ENCODE peak calls at places on chromosome 5, in five cellular contexts. I is A549, F is HCT116, S is GM23338, E is SK-N-SH. T is an unnamed sample.

GRCh38 chr5:59745422-59745863 is 148.1 kb downstream of the PDE4D start:
- DNase-seq in I (peak), F (no peak), S (no peak), E (no peak), T (no peak)

GRCh38 chr5:123454236-123454911 is 31.2 kb upstream of the CEP120 start:
- DNase-seq in I (no peak), F (no peak), S (no peak), E (no peak), T (no peak)

GRCh38 chr5:39801306-39801705 is 376.5 kb upstream of the DAB2 start:
- DNase-seq in I (no peak), F (no peak), S (no peak), E (no peak), T (peak)

GRCh38 chr5:172443441-172444109 is 10.8 kb downstream of the SH3PXD2B start:
- DNase-seq in I (peak), F (peak), S (no peak), E (peak), T (no peak)

GRCh38 chr5:118033686-118034338 is 954.5 kb downstream of the DTWD2 start:
- DNase-seq in I (no peak), F (no peak), S (no peak), E (no peak), T (no peak)

GRCh38 chr5:1779782-1780620 is 19.6 kb downstream of the MRPL36 start:
- DNase-seq in I (no peak), F (no peak), S (no peak), E (no peak), T (no peak)

GRCh38 chr5:119532637-119533036 is 80.3 kb downstream of the HSD17B4 start:
- DNase-seq in I (no peak), F (no peak), S (no peak), E (no peak), T (no peak)

GRCh38 chr5:33238826-33239670 is 201.7 kb upstream of the TARS1 start:
- DNase-seq in I (no peak), F (no peak), S (no peak), E (no peak), T (no peak)

GRCh38 chr5:51657340-51658240 is 274.3 kb downstream of the ISL1 start:
- DNase-seq in I (no peak), F (no peak), S (no peak), E (no peak), T (no peak)

DNA sequence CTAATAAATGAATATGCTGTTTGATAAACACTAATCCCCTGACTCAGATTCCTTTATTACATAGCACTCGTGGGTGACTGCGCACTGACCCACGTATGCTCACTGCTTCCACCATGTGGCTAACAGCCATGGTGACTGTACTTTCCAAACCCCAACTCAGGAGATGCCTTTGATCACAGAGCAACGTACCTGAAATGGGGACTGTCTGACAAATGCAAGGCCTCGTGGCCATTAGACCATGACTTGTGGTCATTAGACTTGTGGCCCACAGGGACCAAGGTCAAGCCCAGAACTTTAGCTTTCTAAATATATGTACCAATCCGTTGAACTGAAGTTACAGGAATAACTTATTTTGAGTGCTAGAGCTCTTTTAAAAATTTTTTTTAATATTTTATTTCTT is 46.6 kb downstream of the CYFIP2 start:
- DNase-seq in I (peak), F (peak), S (peak), E (peak), T (peak)
- TF ChIP-seq REST in I (no peak), F (no peak), S (no peak), E (no peak), T (no peak)

DNA sequence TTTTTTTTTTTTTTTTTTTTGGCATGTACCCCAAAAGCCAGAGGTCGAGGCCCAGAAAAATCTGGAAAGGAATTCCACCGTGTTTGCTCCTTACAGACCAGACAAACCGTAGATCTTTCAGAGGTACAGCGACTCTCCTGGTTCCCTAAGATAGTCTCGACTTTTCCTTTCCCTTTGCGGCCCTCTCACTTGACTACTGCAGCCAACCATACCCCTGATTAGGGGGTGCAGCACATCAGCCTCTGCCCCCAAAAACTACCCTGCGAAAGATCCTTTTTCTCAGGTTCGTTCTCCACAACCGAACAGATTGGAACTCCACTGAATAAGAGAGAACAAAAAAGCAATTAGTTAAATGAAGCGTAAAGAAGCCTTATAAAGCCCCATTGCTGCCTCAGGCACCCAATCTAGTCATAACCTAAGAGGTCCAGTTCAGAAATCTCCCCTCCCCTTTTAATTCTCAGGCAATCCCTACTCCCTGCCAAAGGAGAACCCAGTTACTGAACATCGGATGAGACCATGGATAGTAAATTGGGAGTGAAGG is 376 bp upstream of the TICAM2 start:
- DNase-seq in I (no peak), F (no peak), S (no peak), E (no peak), T (no peak)
- H3K4me3 ChIP-seq in I (peak), F (no peak), S (peak), E (no peak), T (no peak)

GRCh38 chr5:18264126-18264882 is 630.0 kb downstream of the TAF11L14 start:
- DNase-seq in I (no peak), F (no peak), S (no peak), E (no peak), T (no peak)
- H3K27ac ChIP-seq in I (no peak), F (no peak), S (no peak), E (no peak), T (no peak)

DNA sequence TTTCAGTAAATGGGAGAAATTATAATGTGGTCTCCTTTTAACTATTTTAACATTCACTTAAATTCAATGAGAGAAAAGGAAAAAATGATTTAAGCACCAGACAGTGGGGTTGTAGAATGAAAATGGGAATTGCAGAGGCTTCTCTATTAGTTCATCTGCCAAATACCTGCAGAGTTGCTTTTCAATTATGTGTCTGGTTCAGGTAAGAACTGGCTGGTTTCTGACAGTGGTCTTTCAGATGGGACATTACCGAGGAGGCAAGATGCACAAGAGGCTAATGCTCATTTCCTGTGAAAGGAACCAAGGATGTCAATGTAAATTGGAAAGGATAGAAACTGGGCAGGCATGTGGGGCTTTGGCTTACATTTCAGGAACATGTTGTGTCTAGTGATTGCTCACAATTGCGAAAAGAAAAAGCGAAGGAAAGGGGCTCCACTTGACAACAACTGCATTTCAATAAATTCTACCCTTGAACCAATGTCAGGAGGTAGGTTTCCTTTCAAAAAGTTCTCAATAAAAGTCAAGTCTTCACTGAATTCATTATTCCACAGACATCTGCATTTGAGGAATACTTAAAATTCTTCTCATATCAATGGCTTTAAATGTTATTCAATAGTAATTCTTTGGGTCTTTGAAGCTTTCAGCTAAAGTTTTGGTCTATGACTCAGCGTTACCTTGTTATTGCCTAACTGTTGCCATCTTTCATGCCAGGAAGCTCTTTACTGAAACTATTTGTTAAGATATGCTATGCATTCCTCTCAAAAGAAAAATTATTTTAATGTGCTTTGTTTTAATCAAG is 170.3 kb downstream of the NNT start:
- DNase-seq in I (peak), F (peak), S (peak), E (no peak), T (peak)
- TF ChIP-seq REST in I (no peak), F (no peak), S (no peak), E (no peak), T (no peak)

GRCh38 chr5:141880961-141881801 is 3.0 kb upstream of the PCDH1 start:
- DNase-seq in I (no peak), F (no peak), S (peak), E (peak), T (no peak)
- H3K4me3 ChIP-seq in I (no peak), F (no peak), S (peak), E (no peak), T (no peak)

GRCh38 chr5:136484808-136485207 is 119.5 kb upstream of the TRPC7 start:
- DNase-seq in I (no peak), F (no peak), S (no peak), E (no peak), T (no peak)
- H3K27ac ChIP-seq in I (no peak), F (no peak), S (no peak), E (no peak), T (no peak)

T was measured in HL-60.